ENCODE peak calls at places on chromosomes 12 and 14, in ten cellular contexts. G is body of pancreas, N is foreskin fibroblast, P is PC-3, L is uterus, Y is fibroblast of mammary gland, T is tibial artery, X is AG04450, Q is mammary epithelial cell, J is fibroblast of pulmonary artery. H is an unnamed sample.

GRCh38 chr12:41466762-41467270 is 278.7 kb downstream of the PDZRN4 start:
- DNase-seq in G (no peak), N (no peak), P (no peak), L (no peak), Y (no peak), T (no peak), X (no peak), Q (peak; percentile 2), J (peak; percentile 29), H (no peak)

GRCh38 chr12:47604474-47604873 is 101.4 kb downstream of the RPAP3 start:
- DNase-seq in G (no peak), N (no peak), P (peak; percentile 8), L (no peak), Y (no peak), T (no peak), X (no peak), Q (peak; percentile 72), J (peak; percentile 37), H (no peak)

GRCh38 chr12:112841891-112842290 is 50.3 kb downstream of the RPH3A start:
- DNase-seq in G (no peak), N (peak; percentile 40), P (peak; percentile 35), L (no peak), Y (peak; percentile 4), T (no peak), X (no peak), Q (peak; percentile 52), J (peak; percentile 20), H (peak; percentile 86)

GRCh38 chr12:42716521-42716920 is 127.0 kb upstream of the PRICKLE1 start:
- DNase-seq in G (peak; percentile 16), N (peak; percentile 80), P (no peak), L (peak; percentile 67), Y (peak; percentile 93), T (no peak), X (no peak), Q (no peak), J (peak; percentile 24), H (peak; percentile 74)

GRCh38 chr12:53224897-53225634 is 6.9 kb downstream of the RARG start:
- DNase-seq in G (no peak), N (peak; percentile 50), P (no peak), L (no peak), Y (no peak), T (peak; percentile 67), X (no peak), Q (no peak), J (no peak), H (no peak)

GRCh38 chr14:42214981-42215491 is 608.4 kb downstream of the LRFN5 start:
- DNase-seq in G (no peak), N (peak; percentile 97), P (peak; percentile 94), L (no peak), Y (peak; percentile 98), T (no peak), X (peak; percentile 20), Q (peak; percentile 92), J (peak; percentile 72), H (peak; percentile 90)

GRCh38 chr14:103871596-103872480 is 24.5 kb upstream of the PPP1R13B start:
- DNase-seq in G (peak; percentile 90), N (no peak), P (no peak), L (no peak), Y (no peak), T (no peak), X (no peak), Q (no peak), J (no peak), H (no peak)

GRCh38 chr14:102020058-102020971 is 55.9 kb downstream of the DYNC1H1 start:
- DNase-seq in G (no peak), N (peak; percentile 69), P (peak; percentile 88), L (no peak), Y (peak; percentile 91), T (no peak), X (peak; percentile 67), Q (peak; percentile 89), J (no peak), H (peak; percentile 51)

GRCh38 chr12:55060470-55060869 is 40.7 kb downstream of the NEUROD4 start:
- DNase-seq in G (no peak), N (no peak), P (peak; percentile 4), L (no peak), Y (no peak), T (no peak), X (no peak), Q (peak; percentile 21), J (no peak), H (no peak)

GRCh38 chr12:84676787-84677186 is 235.8 kb downstream of the SLC6A15 start:
- DNase-seq in G (no peak), N (no peak), P (peak; percentile 19), L (no peak), Y (no peak), T (no peak), X (no peak), Q (no peak), J (no peak), H (no peak)

GRCh38 chr12:45200497-45201043 is 15.3 kb upstream of the ANO6 start:
- DNase-seq in G (no peak), N (peak; percentile 66), P (no peak), L (no peak), Y (peak; percentile 52), T (no peak), X (no peak), Q (peak; percentile 51), J (peak; percentile 36), H (no peak)

GRCh38 chr12:116539905-116540482 is 19.2 kb upstream of the MAP1LC3B2 start:
- DNase-seq in G (peak; percentile 75), N (peak; percentile 89), P (peak; percentile 55), L (peak; percentile 74), Y (peak; percentile 81), T (peak; percentile 67), X (peak; percentile 53), Q (peak; percentile 68), J (peak; percentile 58), H (no peak)

GRCh38 chr12:94694732-94695131 is 44.4 kb upstream of the TMCC3 start:
- DNase-seq in G (no peak), N (no peak), P (no peak), L (no peak), Y (no peak), T (no peak), X (no peak), Q (no peak), J (no peak), H (no peak)

GRCh38 chr12:124565071-124565491 is 2.3 kb downstream of the NCOR2 start:
- DNase-seq in G (peak; percentile 50), N (no peak), P (no peak), L (no peak), Y (peak; percentile 31), T (peak; percentile 83), X (no peak), Q (no peak), J (no peak), H (no peak)
- H3K4me3 ChIP-seq in G (no peak overlapping the region), N (no peak overlapping the region), P (peak overlapping the region; percentile 99), L (no peak overlapping the region), Y (peak overlapping the region; percentile 80), T (peak overlapping the region; percentile 94), X (peak overlapping the region; percentile 88), Q (peak overlapping the region; percentile 16), J (peak overlapping the region; percentile 88), H (no peak overlapping the region)

DNA sequence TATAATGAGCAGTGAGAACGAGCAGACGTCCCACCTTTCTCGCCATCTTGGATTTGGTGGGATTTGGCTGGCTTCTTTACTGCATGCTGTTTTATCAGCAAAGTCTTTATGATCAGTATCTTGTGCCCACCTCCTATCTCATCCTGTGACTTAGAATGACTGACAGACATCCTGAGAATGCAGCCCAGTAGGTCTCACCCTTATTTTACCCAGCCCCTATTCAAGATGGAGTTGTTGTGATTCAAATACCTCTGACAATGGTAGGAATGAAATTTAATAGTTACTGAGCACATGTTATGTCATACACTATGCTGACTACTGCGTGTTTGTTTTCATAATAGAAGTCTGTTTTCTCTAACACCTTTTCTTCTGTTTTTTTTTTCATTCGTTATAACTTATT is 1.9 kb downstream of the TMTC3 start:
- DNase-seq in G (no peak), N (no peak), P (no peak), L (no peak), Y (no peak), T (no peak), X (no peak), Q (no peak), J (no peak), H (no peak)
- H3K4me3 ChIP-seq in G (no peak overlapping the region), N (no peak overlapping the region), P (peak overlapping the region; percentile 89), L (no peak overlapping the region), Y (no peak overlapping the region), T (no peak overlapping the region), X (no peak overlapping the region), Q (peak overlapping the region; percentile 82), J (no peak overlapping the region), H (no peak overlapping the region)

DNA sequence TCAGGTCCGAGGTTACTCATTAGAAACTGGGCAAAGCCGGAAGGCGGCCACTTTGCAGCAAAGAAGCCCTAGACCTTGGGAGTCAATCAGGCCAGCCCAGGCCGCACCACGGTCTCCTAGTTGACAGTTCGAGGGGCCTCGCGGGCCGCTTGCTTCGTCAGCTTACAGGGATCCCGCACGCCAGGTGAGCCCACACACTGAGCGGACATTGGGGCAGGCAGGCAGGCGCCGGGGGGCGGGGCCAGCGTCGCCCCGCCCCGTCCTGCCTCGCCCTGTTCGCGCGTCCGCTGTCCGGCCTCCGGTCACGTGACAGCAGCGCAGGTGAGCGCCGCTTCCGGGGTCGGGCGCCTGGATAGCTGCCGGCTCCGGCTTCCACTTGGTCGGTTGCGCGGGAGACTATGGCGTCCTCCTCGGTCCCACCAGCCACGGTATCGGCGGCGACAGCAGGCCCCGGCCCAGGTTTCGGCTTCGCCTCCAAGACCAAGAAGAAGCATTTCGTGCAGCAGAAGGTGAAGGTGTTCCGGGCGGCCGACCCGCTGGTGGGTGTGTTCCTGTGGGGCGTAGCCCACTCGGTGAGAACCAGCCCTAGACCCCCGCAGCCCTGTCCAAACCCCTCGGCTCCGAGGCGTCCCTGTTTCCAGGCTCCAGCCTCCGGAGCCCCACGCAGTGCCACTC is at the start of gene PIP4K2C:
- DNase-seq in G (peak; percentile 93), N (peak; percentile 70), P (peak; percentile 91), L (peak; percentile 72), Y (peak; percentile 15), T (peak; percentile 91), X (no peak), Q (peak; percentile 88), J (peak; percentile 36), H (no peak)
- H3K4me3 ChIP-seq in G (peak within 1 kb of the TSS; percentile 81), N (peak within 1 kb of the TSS; percentile 80), P (peak within 1 kb of the TSS; percentile 98), L (peak within 1 kb of the TSS; percentile 81), Y (peak within 1 kb of the TSS; percentile 71), T (peak within 1 kb of the TSS; percentile 91), X (peak within 1 kb of the TSS; percentile 84), Q (peak within 1 kb of the TSS; percentile 78), J (peak within 1 kb of the TSS; percentile 88), H (peak within 1 kb of the TSS; percentile 96)

DNA sequence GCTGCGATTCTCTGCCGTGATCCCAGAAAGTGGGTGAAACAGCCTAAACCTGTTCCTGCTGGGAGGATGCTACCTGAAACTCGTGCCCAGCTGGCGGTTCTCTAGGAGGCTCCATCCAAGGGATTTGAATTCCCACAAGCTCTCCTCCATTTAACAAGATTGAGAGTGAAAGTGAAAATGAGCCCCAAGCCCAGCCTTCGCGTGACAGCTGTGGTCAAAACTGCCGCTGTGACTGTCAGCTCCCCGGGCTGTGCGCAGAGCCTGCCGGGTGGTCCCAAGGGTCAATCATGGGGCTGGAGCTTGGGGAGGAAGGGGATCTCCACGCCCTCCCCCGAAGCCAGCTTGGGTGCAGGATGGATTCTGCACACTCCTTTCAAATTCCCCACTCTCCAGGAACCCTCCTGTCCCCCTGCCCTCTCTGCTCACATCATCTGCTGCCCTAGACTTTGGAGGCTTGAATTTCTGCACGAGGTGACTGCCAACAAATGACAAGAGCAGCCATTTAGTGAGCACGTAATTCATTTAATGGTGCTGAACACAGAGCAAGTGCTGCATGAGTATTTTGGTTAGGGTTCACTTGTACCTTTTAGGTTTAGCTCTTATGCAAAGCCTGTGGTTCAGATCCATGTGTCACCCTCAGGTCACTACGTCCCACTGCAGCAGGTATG is 5.3 kb downstream of the ASB2 start:
- DNase-seq in G (no peak), N (no peak), P (no peak), L (no peak), Y (no peak), T (no peak), X (no peak), Q (no peak), J (no peak), H (no peak)
- H3K4me3 ChIP-seq in G (no peak overlapping the region), N (peak overlapping the region; percentile 16), P (peak overlapping the region; percentile 41), L (no peak overlapping the region), Y (no peak overlapping the region), T (peak overlapping the region; percentile 43), X (no peak overlapping the region), Q (no peak overlapping the region), J (no peak overlapping the region), H (peak overlapping the region; percentile 48)

H was measured in epithelial cell of proximal tubule.